ENCODE peak calls at places on chromosomes 7 and 10, in four cellular contexts. I is HS-27A; X is activated naive CD8-positive, alpha-beta T cell treated with anti-CD3 and anti-CD28 coated beads for 36 hours; D is SK-MEL-5. N is an unnamed sample.

GRCh38 chr7:73892003-73892975 is 31.3 kb downstream of the TMEM270 start:
- DNase-seq in I (no peak), X (no peak), D (no peak), N (peak)

GRCh38 chr10:109823196-109823595 is 100.1 kb downstream of the XPNPEP1 start:
- DNase-seq in I (no peak), X (no peak), D (no peak), N (no peak)

GRCh38 chr7:131900785-131901287 is 344.4 kb upstream of the PODXL start:
- DNase-seq in I (no peak), X (no peak), D (no peak), N (no peak)

GRCh38 chr7:121739465-121739864 is 133.5 kb upstream of the PTPRZ1 start:
- DNase-seq in I (no peak), X (no peak), D (no peak), N (no peak)

GRCh38 chr7:135508853-135509588 is 881 bp downstream of the CNOT4 start:
- DNase-seq in I (no peak), X (peak), D (peak), N (peak)

GRCh38 chr7:55272328-55272727 is 92.8 kb upstream of the LANCL2 start:
- DNase-seq in I (no peak), X (no peak), D (peak), N (no peak)

GRCh38 chr7:74023037-74023436 is 4.9 kb upstream of the ELN start:
- DNase-seq in I (no peak), X (no peak), D (peak), N (peak)

GRCh38 chr10:75228834-75229233 is 6.9 kb downstream of the COMTD1 start:
- DNase-seq in I (no peak), X (no peak), D (no peak), N (no peak)

GRCh38 chr10:97222346-97222961 is 36.7 kb upstream of the SLIT1 start:
- DNase-seq in I (no peak), X (no peak), D (no peak), N (no peak)

GRCh38 chr7:75010036-75010435 is 45.5 kb downstream of the CASTOR2 start:
- DNase-seq in I (no peak), X (no peak), D (no peak), N (no peak)

GRCh38 chr10:91540714-91541113 is 92.2 kb downstream of the PPP1R3C start:
- DNase-seq in I (no peak), X (no peak), D (no peak), N (no peak)

N was measured in endothelial cell of umbilical vein.